ENCODE peak calls at places on chromosomes 11 and 22, in seven cellular contexts. V, S, Q, X, K, E and I are unnamed samples.

GRCh38 chr11:57049749-57050148 is 61.0 kb downstream of the OR5AK2 start:
- DNase-seq in K (no peak), S (no peak), Q (no peak), E (no peak), V (no peak), X (no peak), I (no peak)

GRCh38 chr22:20959578-20960461 is 7.2 kb upstream of the AIFM3 start:
- DNase-seq in Q (no peak), V (no peak), X (no peak), E (no peak), K (no peak), S (no peak), I (no peak)

GRCh38 chr11:42524534-42525227 is 787.1 kb upstream of the API5 start:
- DNase-seq in S (peak), V (no peak), E (no peak), K (peak), Q (peak), X (no peak), I (peak)

GRCh38 chr11:86365566-86365965 is 9.1 kb upstream of the CCDC81 start:
- DNase-seq in V (no peak), S (no peak), Q (no peak), E (no peak), K (no peak), X (no peak), I (no peak)

GRCh38 chr22:35407352-35407751 is 7.4 kb downstream of the MCM5 start:
- DNase-seq in S (no peak), E (no peak), K (no peak), X (no peak), Q (no peak), V (no peak), I (no peak)

GRCh38 chr11:5941951-5942350 is at the start of gene OR56A3:
- DNase-seq in V (no peak), K (no peak), E (no peak), X (no peak), S (no peak), Q (no peak), I (no peak)

GRCh38 chr11:67468509-67468834 is 579 bp downstream of the TMEM134 start:
- DNase-seq in E (no peak), S (no peak), V (no peak), K (no peak), X (no peak), Q (no peak), I (no peak)

GRCh38 chr11:110196241-110196754 is 100.1 kb downstream of the RDX start:
- DNase-seq in K (no peak), Q (no peak), V (no peak), X (no peak), E (no peak), S (no peak), I (no peak)

GRCh38 chr11:113026778-113027177 is 65.6 kb downstream of the NCAM1 start:
- DNase-seq in S (no peak), K (no peak), Q (no peak), X (no peak), E (no peak), V (no peak), I (no peak)

GRCh38 chr11:2651826-2652237 is 48.0 kb downstream of the KCNQ1OT1 start:
- DNase-seq in Q (no peak), X (no peak), E (no peak), S (no peak), V (no peak), K (no peak), I (no peak)

GRCh38 chr11:69644962-69645675 is 4.2 kb downstream of the CCND1 start:
- DNase-seq in X (no peak), S (no peak), Q (no peak), E (no peak), V (no peak), K (no peak), I (no peak)

GRCh38 chr22:41815716-41816115 is 15.2 kb downstream of the CCDC134 start:
- DNase-seq in E (no peak), V (no peak), X (no peak), K (no peak), Q (no peak), S (no peak), I (no peak)

GRCh38 chr11:116731821-116732739 is 40.7 kb downstream of the BUD13 start:
- DNase-seq in X (peak), K (no peak), V (no peak), Q (no peak), E (no peak), S (no peak), I (no peak)

GRCh38 chr11:514606-515005 is 7.6 kb upstream of the RNH1 start:
- DNase-seq in V (no peak), X (no peak), K (no peak), E (no peak), S (no peak), Q (no peak), I (no peak)

GRCh38 chr22:46063861-46064235 is 86.5 kb upstream of the PPARA start:
- DNase-seq in V (no peak), S (peak), K (no peak), E (no peak), Q (no peak), X (no peak), I (peak)

GRCh38 chr22:44026630-44027511 is 2.8 kb downstream of the PARVB start:
- DNase-seq in Q (peak), V (peak), K (no peak), S (peak), E (no peak), X (no peak), I (peak)

GRCh38 chr11:64746486-64746885 is 2.5 kb upstream of the RASGRP2 start:
- DNase-seq in E (no peak), K (no peak), X (no peak), V (no peak), Q (no peak), S (no peak), I (no peak)

GRCh38 chr11:125626381-125626950 is 1.5 kb downstream of the CHEK1 start:
- DNase-seq in E (no peak), X (no peak), S (no peak), K (no peak), Q (no peak), V (no peak), I (no peak)

GRCh38 chr22:46650078-46650810 is 30.1 kb downstream of the GRAMD4 start:
- DNase-seq in V (no peak), X (no peak), E (no peak), K (no peak), Q (no peak), S (no peak), I (no peak)

GRCh38 chr22:28799834-28800307 is 498 bp downstream of the XBP1 start:
- DNase-seq in E (no peak), K (no peak), Q (no peak), S (peak), X (no peak), V (peak), I (no peak)

GRCh38 chr11:64817476-64817875 is 7.1 kb upstream of the MEN1 start:
- DNase-seq in Q (no peak), K (no peak), X (no peak), V (no peak), S (no peak), E (no peak), I (no peak)

GRCh38 chr11:33344611-33345010 is 87.4 kb downstream of the HIPK3 start:
- DNase-seq in E (no peak), Q (no peak), X (no peak), K (no peak), S (no peak), V (no peak), I (no peak)

GRCh38 chr11:27672836-27673464 is 27.3 kb downstream of the BDNF start:
- DNase-seq in K (peak), V (no peak), Q (no peak), E (no peak), X (no peak), S (no peak), I (no peak)